ENCODE peak calls at places on chromosomes 5 and 9, in eight cellular contexts. N, V, B, D, H, J, T and S are unnamed samples.

GRCh38 chr5:7395432-7396168 is at the start of gene ADCY2:
- DNase-seq in T (no peak), B (peak; percentile 25), N (no peak), J (no peak), D (no peak), V (no peak), H (no peak), S (no peak)

GRCh38 chr5:158384535-158385421 is 525.8 kb upstream of the CLINT1 start:
- DNase-seq in B (no peak), V (peak; percentile 97), T (peak; percentile 75), J (peak; percentile 95), D (no peak), N (no peak), H (peak; percentile 96), S (no peak)

GRCh38 chr5:75614165-75614564 is 2.9 kb downstream of the ANKDD1B start:
- DNase-seq in D (no peak), B (no peak), J (no peak), V (no peak), H (no peak), T (no peak), N (no peak), S (no peak)

GRCh38 chr5:135018457-135018856 is 15.6 kb downstream of the PITX1 start:
- DNase-seq in V (no peak), T (no peak), B (peak; percentile 1), D (no peak), J (no peak), N (no peak), H (no peak), S (no peak)

GRCh38 chr5:81232449-81233079 is 558 bp upstream of the CKMT2 start:
- DNase-seq in H (peak; percentile 55), B (peak; percentile 77), D (peak; percentile 85), T (no peak), J (no peak), N (no peak), V (no peak), S (no peak)

GRCh38 chr5:56772767-56773166 is 42.6 kb upstream of the MAP3K1 start:
- DNase-seq in D (no peak), T (no peak), H (no peak), V (no peak), N (no peak), J (no peak), B (no peak), S (no peak)

GRCh38 chr9:138069731-138070456 is 192.3 kb downstream of the CACNA1B start:
- DNase-seq in B (no peak), D (no peak), T (no peak), N (no peak), V (no peak), H (no peak), J (no peak), S (no peak)

GRCh38 chr9:102855646-102856045 is 139.5 kb upstream of the CYLC2 start:
- DNase-seq in N (no peak), H (no peak), D (no peak), J (no peak), V (no peak), T (no peak), B (no peak), S (no peak)